ENCODE peak calls at places on chromosomes 2 and 18, in ten cellular contexts. A is GM23338; V is KG1; J is naive thymus-derived CD4-positive, alpha-beta T cell; Q is ecto neural progenitor cell; S is Jurkat, Clone E6-1; T is foreskin fibroblast; D is head of caudate nucleus; K is suprapubic skin; N is GM12892. O is an unnamed sample.

GRCh38 chr2:211416373-211416772 is 860.0 kb downstream of the CPS1 start:
- DNase-seq in D (no peak), N (no peak), S (no peak), J (no peak), K (no peak), V (no peak), Q (no peak), T (no peak), A (no peak), O (no peak)

GRCh38 chr2:152336103-152336853 is 1.3 kb downstream of the FMNL2 start:
- DNase-seq in S (no peak), V (no peak), N (peak), D (peak), A (peak), Q (peak), T (no peak), K (peak), J (no peak), O (peak)

GRCh38 chr2:24024018-24024417 is 14.1 kb downstream of the MFSD2B start:
- DNase-seq in Q (no peak), D (peak), J (no peak), A (peak), V (no peak), N (no peak), T (peak), K (no peak), S (no peak), O (no peak)

GRCh38 chr18:48733854-48734253 is 195.0 kb downstream of the CTIF start:
- DNase-seq in Q (no peak), D (peak), J (no peak), V (no peak), A (no peak), K (no peak), T (no peak), N (no peak), S (no peak), O (no peak)

GRCh38 chr2:219803294-219803693 is 175.9 kb downstream of the SLC4A3 start:
- DNase-seq in S (no peak), T (no peak), D (no peak), A (no peak), V (no peak), Q (no peak), J (no peak), K (no peak), N (no peak), O (no peak)

GRCh38 chr18:51110073-51110797 is 80.2 kb downstream of the SMAD4 start:
- DNase-seq in Q (peak), D (peak), K (peak), N (peak), T (no peak), S (no peak), A (peak), J (peak), V (peak), O (peak)

GRCh38 chr2:109164739-109165221 is 35.8 kb downstream of the SH3RF3 start:
- DNase-seq in Q (no peak), D (no peak), V (no peak), S (no peak), N (no peak), K (no peak), J (no peak), T (peak), A (no peak), O (no peak)

GRCh38 chr2:223956267-223956666 is 996 bp upstream of the MRPL44 start:
- DNase-seq in K (no peak), D (no peak), N (no peak), A (no peak), S (no peak), V (no peak), J (no peak), T (no peak), Q (no peak), O (no peak)

GRCh38 chr18:76412818-76413565 is 82.0 kb downstream of the ZNF516 start:
- DNase-seq in J (no peak), A (no peak), K (peak), N (no peak), V (no peak), Q (no peak), T (no peak), D (no peak), S (no peak), O (no peak)

GRCh38 chr2:14756981-14757657 is 124.6 kb downstream of the LRATD1 start:
- DNase-seq in T (peak), J (no peak), D (no peak), Q (no peak), K (no peak), A (no peak), S (no peak), N (no peak), V (no peak), O (no peak)

GRCh38 chr2:160868891-160869290 is 291.3 kb upstream of the TANK start:
- DNase-seq in Q (no peak), V (no peak), K (no peak), A (no peak), D (no peak), N (no peak), S (no peak), J (no peak), T (no peak), O (no peak)

GRCh38 chr18:1559563-1559962 is 654.9 kb downstream of the ADCYAP1 start:
- DNase-seq in J (no peak), N (no peak), T (no peak), D (no peak), Q (no peak), S (peak), K (no peak), A (peak), V (no peak), O (no peak)

GRCh38 chr2:168210898-168211570 is 36.4 kb downstream of the STK39 start:
- DNase-seq in T (peak), D (no peak), K (no peak), N (no peak), Q (no peak), J (no peak), V (peak), A (no peak), S (peak), O (no peak)

GRCh38 chr2:237593596-237594310 is 3.2 kb upstream of the RAB17 start:
- DNase-seq in T (no peak), A (no peak), K (peak), D (no peak), N (no peak), Q (no peak), V (no peak), J (no peak), S (no peak), O (no peak)

GRCh38 chr2:221347471-221347870 is 224.6 kb downstream of the EPHA4 start:
- DNase-seq in Q (no peak), D (no peak), K (no peak), N (no peak), T (peak), J (no peak), V (no peak), A (no peak), S (no peak), O (no peak)

GRCh38 chr2:25380023-25380422 is 38.3 kb upstream of the DNMT3A start:
- DNase-seq in A (no peak), V (no peak), K (no peak), S (no peak), N (no peak), J (no peak), Q (no peak), D (no peak), T (no peak), O (no peak)

GRCh38 chr2:30398488-30398887 is 48.6 kb upstream of the LCLAT1 start:
- DNase-seq in T (no peak), S (no peak), Q (no peak), A (no peak), J (no peak), D (no peak), K (no peak), V (no peak), N (no peak), O (no peak)

GRCh38 chr2:44040365-44040764 is 44.6 kb upstream of the LRPPRC start:
- DNase-seq in Q (no peak), N (no peak), A (no peak), V (no peak), T (no peak), D (no peak), K (no peak), J (no peak), S (no peak), O (no peak)

GRCh38 chr2:84631047-84631446 is 114.7 kb downstream of the DNAH6 start:
- DNase-seq in V (no peak), S (peak), Q (no peak), N (no peak), J (peak), T (peak), K (no peak), D (no peak), A (peak), O (peak)

GRCh38 chr2:105674406-105674805 is 70.3 kb upstream of the NCK2 start:
- DNase-seq in K (no peak), J (no peak), V (no peak), D (no peak), T (no peak), A (no peak), Q (no peak), N (no peak), S (no peak), O (no peak)

GRCh38 chr2:179268277-179268935 is 3.8 kb upstream of the SESTD1 start:
- DNase-seq in J (no peak), V (peak), T (peak), D (no peak), A (no peak), K (peak), N (no peak), Q (no peak), S (no peak), O (no peak)

GRCh38 chr2:133568172-133568571 is at the start of gene NCKAP5:
- DNase-seq in A (peak), J (no peak), D (peak), V (no peak), S (no peak), T (no peak), N (no peak), Q (peak), K (no peak), O (no peak)

GRCh38 chr2:145807978-145808377 is 1288.1 kb upstream of the ZEB2 start:
- DNase-seq in V (no peak), Q (no peak), S (no peak), N (no peak), T (no peak), K (no peak), D (no peak), J (no peak), A (no peak), O (no peak)

GRCh38 chr2:167401309-167401708 is 513.0 kb downstream of the XIRP2 start:
- DNase-seq in T (no peak), V (no peak), S (no peak), J (no peak), K (no peak), N (no peak), D (no peak), Q (no peak), A (peak), O (no peak)

GRCh38 chr2:160493227-160494028 is at the start of gene RBMS1:
- DNase-seq in A (peak), T (peak), N (peak), S (peak), Q (peak), J (peak), V (peak), D (peak), K (peak), O (no peak)

GRCh38 chr2:222271854-222272253 is 26.9 kb downstream of the PAX3 start:
- DNase-seq in A (no peak), S (no peak), N (no peak), V (no peak), K (no peak), D (no peak), J (no peak), T (no peak), Q (no peak), O (no peak)